ENCODE peak calls at places on chromosomes 11 and 22, in nine cellular contexts. F is A549, P is body of pancreas, H is AG09319, C is suprapubic skin, K is fibroblast of lung, N is AG09309, T is esophagus squamous epithelium, R is epithelial cell of esophagus. E is an unnamed sample.
A peak's percentile ranks its signal among the peaks of the same experiment; 100 is the strongest.

GRCh38 chr11:43790444-43790794 is 90.2 kb upstream of the ALKBH3 start:
- DNase-seq in F (no peak), P (no peak), H (no peak), C (no peak), K (peak; percentile 54), N (peak; percentile 33), T (no peak), R (peak; percentile 74), E (peak; percentile 5)

GRCh38 chr11:77092382-77092781 is 10.3 kb upstream of the OMP start:
- DNase-seq in F (no peak), P (no peak), H (no peak), C (peak; percentile 30), K (no peak), N (no peak), T (no peak), R (no peak), E (no peak)

GRCh38 chr11:14582835-14583234 is 60.8 kb upstream of the PDE3B start:
- DNase-seq in F (no peak), P (no peak), H (no peak), C (no peak), K (no peak), N (no peak), T (no peak), R (no peak), E (no peak)

GRCh38 chr11:14366936-14367335 is 8.0 kb upstream of the RRAS2 start:
- DNase-seq in F (no peak), P (no peak), H (no peak), C (no peak), K (no peak), N (no peak), T (no peak), R (no peak), E (no peak)

GRCh38 chr11:27514558-27514957 is 8.0 kb upstream of the LIN7C start:
- DNase-seq in F (no peak), P (no peak), H (no peak), C (no peak), K (peak; percentile 94), N (no peak), T (no peak), R (no peak), E (no peak)

GRCh38 chr11:61780581-61781162 is 11.7 kb downstream of the TMEM258 start:
- DNase-seq in F (no peak), P (no peak), H (no peak), C (no peak), K (no peak), N (no peak), T (no peak), R (peak; percentile 32), E (no peak)

GRCh38 chr11:45927332-45927683 is 4.9 kb downstream of the LARGE2 start:
- DNase-seq in F (no peak), P (peak; percentile 9), H (no peak), C (peak; percentile 55), K (no peak), N (no peak), T (no peak), R (no peak), E (no peak)

GRCh38 chr11:19181673-19182261 is 20.0 kb downstream of the CSRP3 start:
- DNase-seq in F (no peak), P (no peak), H (no peak), C (no peak), K (no peak), N (no peak), T (no peak), R (no peak), E (no peak)

GRCh38 chr22:31944700-31945477 is 554 bp downstream of the YWHAH start:
- DNase-seq in F (peak; percentile 16), P (peak; percentile 55), H (no peak), C (peak; percentile 81), K (no peak), N (no peak), T (no peak), R (no peak), E (no peak)

GRCh38 chr22:40324468-40325305 is 21.6 kb upstream of the ADSL start:
- DNase-seq in F (no peak), P (no peak), H (no peak), C (no peak), K (no peak), N (no peak), T (no peak), R (no peak), E (no peak)

GRCh38 chr11:56700242-56700918 is 1.5 kb downstream of the OR9G1 start:
- DNase-seq in F (no peak), P (no peak), H (no peak), C (no peak), K (no peak), N (no peak), T (no peak), R (peak; percentile 60), E (no peak)

GRCh38 chr11:36689442-36689841 is 91.4 kb upstream of the RAG2 start:
- DNase-seq in F (no peak), P (no peak), H (no peak), C (no peak), K (no peak), N (no peak), T (no peak), R (no peak), E (no peak)

GRCh38 chr11:19970944-19971343 is 189.3 kb downstream of the DBX1 start:
- DNase-seq in F (no peak), P (no peak), H (no peak), C (no peak), K (no peak), N (no peak), T (no peak), R (no peak), E (no peak)

GRCh38 chr11:65185166-65185565 is 3.4 kb downstream of the CAPN1 start:
- DNase-seq in F (no peak), P (no peak), H (no peak), C (no peak), K (no peak), N (no peak), T (no peak), R (no peak), E (no peak)

GRCh38 chr11:67382481-67383136 is 9.2 kb upstream of the RAD9A start:
- DNase-seq in F (peak; percentile 74), P (peak; percentile 85), H (no peak), C (peak; percentile 90), K (peak; percentile 57), N (no peak), T (no peak), R (peak; percentile 79), E (no peak)

GRCh38 chr11:110347660-110348059 is 51.2 kb upstream of the RDX start:
- DNase-seq in F (no peak), P (no peak), H (no peak), C (no peak), K (no peak), N (no peak), T (no peak), R (no peak), E (no peak)

GRCh38 chr11:10731064-10731680 is 19.9 kb upstream of the CTR9 start:
- DNase-seq in F (no peak), P (no peak), H (no peak), C (no peak), K (peak; percentile 45), N (no peak), T (no peak), R (no peak), E (no peak)

GRCh38 chr11:69402251-69402892 is 79.1 kb upstream of the LINC01488 start:
- DNase-seq in F (no peak), P (no peak), H (no peak), C (peak; percentile 40), K (no peak), N (no peak), T (no peak), R (no peak), E (no peak)

GRCh38 chr11:130580372-130580771 is 131.9 kb downstream of the ADAMTS15 start:
- DNase-seq in F (peak; percentile 60), P (no peak), H (no peak), C (no peak), K (peak; percentile 99), N (peak; percentile 44), T (no peak), R (peak; percentile 96), E (peak; percentile 65)

GRCh38 chr11:102592634-102593581 is 32.2 kb downstream of the MMP20 start:
- DNase-seq in F (no peak), P (no peak), H (no peak), C (no peak), K (peak; percentile 26), N (no peak), T (no peak), R (peak; percentile 53), E (no peak)
- TF ChIP-seq CTCF in F (peak; percentile 22), P (no peak), H (peak; percentile 47), C (peak; percentile 40), K (peak; percentile 46), N (peak; percentile 55), T (peak; percentile 34), R (peak; percentile 58), E (peak; percentile 64)

DNA sequence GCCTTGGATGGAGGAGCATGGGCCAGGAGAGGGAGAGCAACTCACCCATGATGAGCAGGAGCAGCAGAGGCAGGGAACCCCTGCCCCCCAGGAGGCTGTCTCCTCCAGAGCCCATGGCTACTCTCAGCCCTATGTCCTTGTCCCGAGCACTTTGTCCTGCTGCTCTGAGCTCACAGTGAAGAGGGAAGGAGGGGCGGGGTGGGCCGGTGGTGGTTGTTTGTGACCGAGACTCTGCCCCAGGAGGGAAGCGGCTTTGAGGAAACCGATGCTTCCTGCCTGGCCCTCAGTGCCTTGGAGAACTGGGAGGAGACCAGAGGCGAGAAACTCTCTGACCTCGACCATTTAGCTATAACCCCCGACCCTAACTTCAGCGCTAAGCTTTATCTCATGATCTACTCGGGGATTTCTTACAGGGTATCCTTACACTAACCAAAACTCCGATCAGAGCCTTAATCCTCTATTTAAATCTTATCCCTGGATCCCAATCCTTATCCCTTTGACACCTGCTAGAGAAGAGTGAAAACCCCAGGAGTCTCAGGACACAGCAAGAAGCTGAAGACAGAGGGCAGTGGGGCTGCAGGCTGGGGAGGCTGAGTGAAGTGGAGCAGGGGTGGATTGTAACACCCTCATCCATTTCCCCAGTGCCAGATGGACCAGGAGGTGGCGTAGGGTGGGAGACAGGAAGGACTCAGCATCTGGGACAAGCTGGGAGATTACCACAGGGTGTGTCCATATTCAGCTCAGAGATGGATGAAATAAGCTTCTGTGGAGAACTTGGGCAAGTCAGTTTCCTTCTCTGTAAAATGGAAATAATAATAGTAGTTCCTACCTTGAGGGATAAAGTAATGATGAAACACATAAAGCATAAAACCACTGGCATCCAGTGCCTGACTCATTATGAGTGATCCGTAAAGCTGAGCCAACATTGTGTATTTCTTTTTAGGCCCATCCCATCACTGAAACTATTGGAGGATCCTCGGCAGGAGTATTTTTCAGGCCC is at the start of gene ROBO4:
- DNase-seq in F (no peak), P (no peak), H (peak; percentile 74), C (no peak), K (peak; percentile 94), N (peak; percentile 72), T (no peak), R (peak; percentile 92), E (peak; percentile 79)
- TF ChIP-seq CTCF in F (no peak), P (no peak), H (peak; percentile 14), C (no peak), K (no peak), N (peak; percentile 33), T (no peak), R (peak; percentile 26), E (peak; percentile 26)

GRCh38 chr11:123475478-123475877 is 45.4 kb downstream of the GRAMD1B start:
- DNase-seq in F (peak; percentile 22), P (no peak), H (no peak), C (no peak), K (peak; percentile 22), N (no peak), T (no peak), R (peak; percentile 22), E (no peak)
- TF ChIP-seq CTCF in F (peak; percentile 36), P (no peak), H (peak; percentile 18), C (no peak), K (peak; percentile 9), N (peak; percentile 40), T (no peak), R (no peak), E (peak; percentile 22)

GRCh38 chr11:63813563-63814382 is 517 bp downstream of the SPINDOC start:
- DNase-seq in F (peak; percentile 38), P (peak; percentile 34), H (no peak), C (no peak), K (peak; percentile 67), N (no peak), T (no peak), R (peak; percentile 37), E (no peak)
- TF ChIP-seq CTCF in F (no peak), P (no peak), H (no peak), C (no peak), K (no peak), N (no peak), T (no peak), R (no peak), E (peak; percentile 26)